ENCODE peak calls at places on chromosomes 12 and 14, in seven cellular contexts. C is IMR-90; S is right lobe of liver; A is upper lobe of right lung; R is sigmoid colon; I is testis; J is CD8-positive, alpha-beta memory T cell. M is an unnamed sample.

GRCh38 chr14:49582211-49582977 is 3.8 kb downstream of the RPS29 start:
- DNase-seq in R (no peak), S (no peak), I (no peak), A (no peak), J (peak; percentile 11), C (no peak), M (no peak)

GRCh38 chr14:37088816-37089215 is 83.6 kb downstream of the SLC25A21 start:
- DNase-seq in C (peak; percentile 18), J (no peak), R (no peak), I (no peak), A (no peak), S (no peak), M (no peak)

GRCh38 chr14:46490150-46490769 is 161.3 kb downstream of the RPL10L start:
- DNase-seq in C (no peak), J (no peak), S (no peak), I (peak; percentile 29), R (no peak), A (no peak), M (no peak)

GRCh38 chr12:15116073-15116472 is 105.1 kb downstream of the RERG start:
- DNase-seq in R (peak; percentile 70), A (no peak), I (peak; percentile 38), C (no peak), S (no peak), J (no peak), M (no peak)

GRCh38 chr12:9730591-9730990 is 2.3 kb downstream of the CLECL1 start:
- DNase-seq in A (no peak), S (no peak), R (no peak), I (no peak), J (no peak), C (no peak), M (no peak)

GRCh38 chr12:49882248-49882850 is 21.4 kb downstream of the FAIM2 start:
- DNase-seq in R (no peak), C (no peak), J (no peak), S (no peak), A (no peak), I (no peak), M (no peak)

GRCh38 chr12:116142936-116143882 is 134.3 kb downstream of the MED13L start:
- DNase-seq in A (no peak), C (peak; percentile 89), I (no peak), S (no peak), R (no peak), J (no peak), M (no peak)

GRCh38 chr12:108826115-108826806 is 31.1 kb downstream of the SSH1 start:
- DNase-seq in I (peak; percentile 78), S (peak; percentile 67), A (no peak), C (peak; percentile 97), J (no peak), R (peak; percentile 88), M (no peak)

GRCh38 chr12:12720637-12721250 is 3.6 kb downstream of the CDKN1B start:
- DNase-seq in S (no peak), A (no peak), J (no peak), C (no peak), R (no peak), I (no peak), M (no peak)

GRCh38 chr14:91292476-91292875 is 48.0 kb upstream of the GPR68 start:
- DNase-seq in J (no peak), I (no peak), A (no peak), R (no peak), C (no peak), S (no peak), M (no peak)

DNA sequence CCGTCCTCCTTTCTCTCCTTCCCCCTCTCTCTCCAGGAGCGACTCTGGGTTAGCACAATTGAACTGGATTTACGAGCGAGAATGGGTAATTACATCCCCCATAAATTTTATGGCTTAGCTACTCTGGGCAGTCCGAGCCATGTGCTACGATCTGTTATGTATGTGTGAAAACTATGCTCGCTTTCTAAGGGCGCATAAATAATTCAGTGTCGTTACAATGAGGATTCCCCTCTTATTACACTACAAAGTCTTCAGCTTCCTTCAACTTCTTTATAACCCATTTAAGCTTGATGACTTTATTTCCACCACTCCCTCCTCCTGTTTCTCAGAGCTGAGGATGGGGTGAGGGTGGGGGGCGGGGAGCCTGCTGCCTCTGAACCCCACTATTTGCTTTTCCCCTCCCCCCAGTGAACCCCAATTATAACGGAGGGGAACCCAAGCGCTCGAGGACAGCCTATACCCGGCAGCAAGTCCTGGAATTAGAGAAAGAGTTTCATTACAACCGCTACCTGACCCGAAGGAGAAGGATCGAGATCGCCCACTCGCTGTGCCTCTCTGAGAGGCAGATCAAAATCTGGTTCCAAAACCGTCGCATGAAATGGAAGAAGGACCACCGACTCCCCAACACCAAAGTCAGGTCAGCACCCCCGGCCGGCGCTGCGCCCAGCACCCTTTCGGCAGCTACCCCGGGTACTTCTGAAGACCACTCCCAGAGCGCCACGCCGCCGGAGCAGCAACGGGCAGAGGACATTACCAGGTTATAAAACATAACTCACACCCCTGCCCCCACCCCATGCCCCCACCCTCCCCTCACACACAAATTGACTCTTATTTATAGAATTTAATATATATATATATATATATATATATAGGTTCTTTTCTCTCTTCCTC is 1.1 kb downstream of the HOXC4 start:
- DNase-seq in J (no peak), R (no peak), C (no peak), S (no peak), I (no peak), A (no peak), M (no peak)
- H3K27ac ChIP-seq in J (no peak overlapping the region), R (no peak overlapping the region), C (no peak overlapping the region), S (no peak overlapping the region), I (no peak overlapping the region), A (no peak overlapping the region), M (no peak overlapping the region)

GRCh38 chr12:132925597-132926416 is 30.3 kb downstream of the ZNF605 start:
- DNase-seq in I (no peak), A (no peak), R (no peak), S (no peak), C (no peak), J (no peak), M (no peak)

GRCh38 chr12:132923356-132923909 is 32.7 kb downstream of the ZNF605 start:
- DNase-seq in R (no peak), I (no peak), S (no peak), A (no peak), C (no peak), J (no peak), M (no peak)

GRCh38 chr12:132926417-132926833 is 29.7 kb downstream of the ZNF605 start:
- DNase-seq in S (no peak), I (no peak), J (no peak), R (no peak), C (no peak), A (no peak), M (no peak)

GRCh38 chr12:132922676-132923075 is 33.4 kb downstream of the ZNF605 start:
- DNase-seq in I (no peak), R (no peak), J (no peak), A (no peak), C (no peak), S (no peak), M (no peak)

GRCh38 chr12:132924356-132924755 is 31.8 kb downstream of the ZNF605 start:
- DNase-seq in I (no peak), S (no peak), R (no peak), J (no peak), C (no peak), A (no peak), M (no peak)
- H3K9me3 ChIP-seq in I (no peaks in the 10 kb centered on the region), S (peaks cover 47% of the 10 kb centered on the region), R (peaks cover 64% of the 10 kb centered on the region), J (peaks cover 66% of the 10 kb centered on the region), C (peaks cover 81% of the 10 kb centered on the region), A (peaks cover 97% of the 10 kb centered on the region), M (peaks cover 58% of the 10 kb centered on the region)

GRCh38 chr14:92922883-92923743 is at the start of gene CHGA:
- DNase-seq in A (peak; percentile 76), I (peak; percentile 81), J (peak; percentile 38), C (peak; percentile 20), S (peak; percentile 49), R (no peak), M (peak; percentile 30)

GRCh38 chr14:92925446-92925845 is 2.5 kb downstream of the CHGA start:
- DNase-seq in C (no peak), J (no peak), I (no peak), R (no peak), S (no peak), A (no peak), M (no peak)

GRCh38 chr14:92922155-92922735 is 705 bp upstream of the CHGA start:
- DNase-seq in S (no peak), C (no peak), I (no peak), J (no peak), R (no peak), A (no peak), M (no peak)

GRCh38 chr14:92923744-92924103 is 774 bp downstream of the CHGA start:
- DNase-seq in R (no peak), A (no peak), J (no peak), C (no peak), S (no peak), I (no peak), M (no peak)

GRCh38 chr14:92924247-92924646 is 1.3 kb downstream of the CHGA start:
- DNase-seq in I (peak; percentile 51), S (no peak), J (no peak), C (no peak), R (no peak), A (no peak), M (no peak)
- H3K4me3 ChIP-seq in I (no peak overlapping the region), S (no peak overlapping the region), J (no peak overlapping the region), C (no peak overlapping the region), R (no peak overlapping the region), A (no peak overlapping the region), M (no peak overlapping the region)

GRCh38 chr12:120100630-120101029 is 15.9 kb downstream of the RAB35 start:
- DNase-seq in I (peak; percentile 95), S (no peak), J (no peak), C (peak; percentile 58), A (no peak), R (peak; percentile 92), M (no peak)

GRCh38 chr12:120099738-120100137 is 16.8 kb downstream of the RAB35 start:
- DNase-seq in J (no peak), C (no peak), S (no peak), R (no peak), I (no peak), A (no peak), M (no peak)

GRCh38 chr12:120101617-120102016 is 14.9 kb downstream of the RAB35 start:
- DNase-seq in S (no peak), A (no peak), R (no peak), C (no peak), J (no peak), I (no peak), M (no peak)

GRCh38 chr12:120102189-120103043 is 14.1 kb downstream of the RAB35 start:
- DNase-seq in R (no peak), A (no peak), J (no peak), C (no peak), I (no peak), S (no peak), M (no peak)

DNA sequence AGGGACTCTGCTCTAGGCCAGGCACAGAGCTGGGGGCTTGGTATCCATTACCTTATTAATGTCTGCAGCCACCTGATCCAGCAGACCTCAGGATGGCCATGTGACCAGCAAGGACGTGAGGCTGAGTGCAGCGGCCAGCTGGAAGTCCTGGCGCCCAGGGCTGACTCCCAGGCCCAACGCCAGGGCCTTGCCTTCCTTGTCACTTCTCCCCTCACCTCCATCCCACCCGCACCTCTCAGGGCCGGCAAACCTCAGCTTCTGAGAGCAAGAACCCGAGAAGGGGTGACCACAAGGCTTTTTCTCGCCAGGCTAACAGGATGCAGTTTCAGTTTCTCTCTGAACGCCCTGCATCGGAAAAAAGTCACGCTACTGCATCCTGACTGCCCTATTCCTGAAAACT is 15.4 kb downstream of the RAB35 start:
- DNase-seq in R (no peak), A (no peak), I (peak; percentile 56), S (no peak), J (no peak), C (no peak), M (no peak)
- H3K27ac ChIP-seq in R (peak overlapping the region; percentile 67), A (no peak overlapping the region), I (peak overlapping the region; percentile 57), S (no peak overlapping the region), J (no peak overlapping the region), C (no peak overlapping the region), M (no peak overlapping the region)